ENCODE peak calls at places on chromosomes 13 and 19, in four cellular contexts. L is H9, I is GOT3, X is lower lobe of right lung. E is an unnamed sample.

GRCh38 chr19:51093510-51094345 is 11.0 kb upstream of the KLK14 start:
- DNase-seq in L (no peak), X (no peak), I (no peak), E (no peak)

GRCh38 chr13:20340759-20341161 is 108.6 kb upstream of the GJB6 start:
- DNase-seq in L (no peak), I (no peak), X (no peak), E (no peak)

GRCh38 chr13:33543631-33544030 is 258.1 kb upstream of the STARD13 start:
- DNase-seq in I (no peak), X (no peak), L (no peak), E (no peak)

GRCh38 chr19:13160557-13160956 is 10.3 kb downstream of the IER2 start:
- DNase-seq in I (no peak), L (no peak), X (no peak), E (no peak)

GRCh38 chr19:13461536-13461935 is 44.7 kb downstream of the CACNA1A start:
- DNase-seq in I (no peak), L (no peak), X (no peak), E (no peak)

GRCh38 chr19:771332-771785 is 20.4 kb downstream of the MISP start:
- DNase-seq in L (peak), I (no peak), X (no peak), E (no peak)

GRCh38 chr19:52690395-52691214 is 44.2 kb downstream of the ZNF611 start:
- DNase-seq in L (peak), I (peak), X (peak), E (peak)

GRCh38 chr19:28960586-28960985 is 252.4 kb downstream of the UQCRFS1 start:
- DNase-seq in L (no peak), X (no peak), I (no peak), E (no peak)